ENCODE peak calls at places on chromosomes 16 and 17, in ten cellular contexts. V, Y, D, J, R, Q, T, K, O and L are unnamed samples.

GRCh38 chr17:42275527-42276358 is 448 bp downstream of the STAT5B start:
- DNase-seq in J (no peak), V (no peak), O (no peak), T (no peak), R (no peak), Q (no peak), D (peak; percentile 28), K (no peak), Y (peak; percentile 59), L (peak; percentile 33)

GRCh38 chr17:13735444-13735843 is 133.7 kb upstream of the HS3ST3A1 start:
- DNase-seq in J (no peak), O (no peak), R (no peak), K (no peak), T (no peak), D (no peak), Q (no peak), Y (peak; percentile 5), V (no peak), L (no peak)

GRCh38 chr16:15055141-15056053 is 477 bp downstream of the NTAN1 start:
- DNase-seq in Y (peak; percentile 23), Q (peak; percentile 47), K (peak; percentile 45), J (no peak), R (no peak), V (peak; percentile 30), T (peak; percentile 64), D (no peak), O (peak; percentile 38), L (peak; percentile 39)

GRCh38 chr16:5077304-5077703 is 5.7 kb downstream of the ALG1 start:
- DNase-seq in K (no peak), D (no peak), Q (no peak), J (no peak), R (no peak), Y (no peak), O (no peak), V (no peak), T (no peak), L (no peak)

GRCh38 chr17:44543213-44543904 is 13.9 kb upstream of the FZD2 start:
- DNase-seq in J (peak; percentile 79), V (peak; percentile 98), D (no peak), Q (no peak), R (peak; percentile 37), O (no peak), K (no peak), T (no peak), Y (peak; percentile 96), L (peak; percentile 80)

GRCh38 chr17:14451729-14452191 is 150.9 kb downstream of the HS3ST3B1 start:
- DNase-seq in V (no peak), D (no peak), Q (no peak), Y (peak; percentile 7), O (no peak), K (no peak), J (no peak), R (no peak), T (no peak), L (no peak)

GRCh38 chr17:56230660-56231059 is 77.4 kb downstream of the ANKFN1 start:
- DNase-seq in O (no peak), R (no peak), Y (no peak), J (peak; percentile 24), T (no peak), K (no peak), Q (no peak), V (no peak), D (no peak), L (peak; percentile 7)

GRCh38 chr17:76586741-76587487 is 1.3 kb upstream of the ST6GALNAC2 start:
- DNase-seq in D (no peak), O (no peak), Q (peak; percentile 87), R (no peak), K (no peak), T (no peak), J (no peak), V (no peak), Y (no peak), L (no peak)

GRCh38 chr16:68235882-68236803 is at the start of gene ESRP2:
- DNase-seq in D (peak; percentile 63), O (no peak), T (peak; percentile 41), Y (no peak), V (no peak), J (no peak), K (no peak), Q (peak; percentile 45), R (no peak), L (no peak)